ENCODE peak calls at places on chromosome 3, in four cellular contexts. T is H1, O is GM12878, M is HepG2. W is an unnamed sample.

GRCh38 chr3:37174532-37175126 is at the start of gene LRRFIP2:
- DNase-seq in M (no peak), T (no peak), O (peak), W (no peak)

GRCh38 chr3:48425281-48425812 is 4.5 kb downstream of the PLXNB1 start:
- DNase-seq in O (no peak), T (no peak), M (no peak), W (no peak)

GRCh38 chr3:60053518-60054265 is 1003.9 kb upstream of the CFAP20DC start:
- DNase-seq in M (no peak), T (no peak), O (no peak), W (no peak)

GRCh38 chr3:162390891-162391290 is 894.3 kb downstream of the OTOL1 start:
- DNase-seq in M (no peak), T (no peak), O (no peak), W (no peak)

GRCh38 chr3:184629555-184630160 is 68.1 kb downstream of the EPHB3 start:
- DNase-seq in T (peak), O (no peak), M (no peak), W (no peak)

GRCh38 chr3:149004622-149005021 is 13.3 kb downstream of the GYG1 start:
- DNase-seq in O (no peak), T (no peak), M (no peak), W (no peak)

GRCh38 chr3:57556459-57557087 is 499 bp downstream of the PDE12 start:
- DNase-seq in M (no peak), O (no peak), T (peak), W (no peak)

GRCh38 chr3:105349988-105350387 is 16.7 kb upstream of the ALCAM start:
- DNase-seq in T (no peak), M (no peak), O (no peak), W (no peak)

GRCh38 chr3:195446359-195446758 is 3.5 kb upstream of the ACAP2 start:
- DNase-seq in O (no peak), T (no peak), M (no peak), W (no peak)

GRCh38 chr3:36175916-36176461 is 204.3 kb upstream of the STAC start:
- DNase-seq in O (no peak), T (no peak), M (no peak), W (no peak)

GRCh38 chr3:44825264-44825925 is 36.3 kb upstream of the TMEM42 start:
- DNase-seq in M (no peak), O (no peak), T (no peak), W (no peak)

GRCh38 chr3:6578526-6578925 is 282.4 kb upstream of the GRM7 start:
- DNase-seq in M (no peak), T (no peak), O (no peak), W (no peak)

GRCh38 chr3:33886015-33886414 is 87.6 kb downstream of the PDCD6IP start:
- DNase-seq in T (no peak), M (no peak), O (no peak), W (no peak)

GRCh38 chr3:37256447-37256846 is 82.1 kb upstream of the LRRFIP2 start:
- DNase-seq in O (no peak), M (peak), T (no peak), W (no peak)

GRCh38 chr3:46368569-46368968 is 2.2 kb upstream of the CCR5 start:
- DNase-seq in M (no peak), O (peak), T (peak), W (peak)

GRCh38 chr3:29686889-29687592 is 406.2 kb downstream of the RBMS3 start:
- DNase-seq in T (no peak), O (peak), M (no peak), W (no peak)

GRCh38 chr3:129967761-129968160 is 6.8 kb upstream of the TRH start:
- DNase-seq in T (no peak), M (no peak), O (no peak), W (no peak)

GRCh38 chr3:187798531-187799520 is 53.6 kb upstream of the BCL6 start:
- DNase-seq in M (no peak), O (no peak), T (no peak), W (no peak)

GRCh38 chr3:126781889-126782491 is 78.0 kb downstream of the CHCHD6 start:
- DNase-seq in O (no peak), M (no peak), T (no peak), W (no peak)

GRCh38 chr3:119643528-119643927 is 16.9 kb downstream of the POPDC2 start:
- DNase-seq in M (no peak), O (no peak), T (no peak), W (no peak)

GRCh38 chr3:172538368-172539264 is 15.4 kb upstream of the TNFSF10 start:
- DNase-seq in T (no peak), O (no peak), M (no peak), W (no peak)

GRCh38 chr3:99842826-99843589 is 25.3 kb downstream of the CMSS1 start:
- DNase-seq in O (no peak), M (peak), T (no peak), W (no peak)

GRCh38 chr3:23959147-23959900 is 14.2 kb downstream of the NR1D2 start:
- DNase-seq in M (peak), O (no peak), T (no peak), W (no peak)

DNA sequence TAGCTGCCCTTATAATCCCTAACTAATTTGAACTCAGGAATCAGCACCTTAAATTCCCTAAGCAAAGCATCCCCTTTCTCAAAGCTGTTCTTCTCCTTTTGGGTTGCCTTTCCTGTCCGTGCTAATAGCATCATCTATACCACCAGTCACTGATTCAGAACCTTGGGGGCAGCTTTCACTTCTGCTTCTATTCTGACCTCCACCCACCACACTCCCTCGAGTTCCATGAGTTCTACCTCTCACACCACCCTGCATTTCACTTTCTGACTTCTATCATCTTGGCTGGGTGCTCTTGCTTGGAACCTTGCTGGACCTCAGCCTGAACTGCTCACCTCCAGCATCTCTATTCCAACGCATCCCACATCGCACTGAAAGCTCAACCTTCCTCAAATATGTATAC is 55.4 kb upstream of the KCNMB2 start:
- DNase-seq in T (no peak), M (no peak), O (peak), W (no peak)
- H3K4me3 ChIP-seq in T (no peak), M (no peak), O (no peak), W (no peak)

DNA sequence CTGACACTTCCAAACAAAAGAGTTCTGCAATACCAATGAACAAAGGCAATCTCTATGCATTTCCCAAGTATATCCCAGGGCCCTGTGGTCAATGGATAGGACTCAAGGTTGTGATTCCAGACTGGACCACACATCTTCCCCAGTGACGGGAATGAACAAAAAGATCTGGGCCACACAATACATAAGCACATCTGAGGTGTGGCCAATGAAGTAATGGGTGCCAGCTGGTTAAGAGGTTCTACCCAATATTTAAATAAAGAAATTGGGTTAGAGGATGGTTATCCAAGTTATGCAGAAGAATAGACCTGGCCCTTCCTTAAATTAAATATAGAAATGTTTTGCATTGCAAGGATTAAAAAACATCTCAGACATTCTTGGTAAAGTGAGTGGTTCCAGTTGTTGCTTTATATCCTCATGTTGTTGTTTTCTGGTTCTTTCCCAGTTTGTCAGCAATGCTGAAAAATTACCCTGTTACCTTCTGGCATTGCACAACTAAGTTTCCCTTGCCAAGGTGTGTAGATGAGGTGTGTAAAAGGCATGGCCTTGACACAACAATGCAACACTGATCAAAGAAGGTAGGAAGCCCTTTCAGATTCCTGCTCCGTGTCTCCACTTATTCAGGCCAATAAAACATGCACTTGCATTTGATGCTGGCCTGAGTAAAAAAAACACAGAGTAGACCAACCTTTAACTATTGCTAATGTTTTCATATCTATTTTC is 86.5 kb downstream of the PRICKLE2 start:
- DNase-seq in T (no peak), M (no peak), O (no peak), W (no peak)
- TF ChIP-seq SUZ12 in T (no peak), M (no peak), O (no peak), W (no peak)

GRCh38 chr3:191543018-191543417 is 82.1 kb downstream of the PYDC2 start:
- DNase-seq in O (no peak), M (no peak), T (no peak), W (no peak)
- H3K4me3 ChIP-seq in O (no peak), M (no peak), T (no peak), W (no peak)

GRCh38 chr3:39810647-39811161 is 1.3 kb downstream of the MYRIP start:
- DNase-seq in M (no peak), T (no peak), O (no peak), W (no peak)
- TF ChIP-seq SUZ12 in M (no peak), T (peak), O (no peak), W (no peak)

GRCh38 chr3:56375654-56376053 is 92.6 kb downstream of the ERC2 start:
- DNase-seq in M (no peak), T (no peak), O (no peak), W (no peak)

GRCh38 chr3:56383092-56383491 is 85.2 kb downstream of the ERC2 start:
- DNase-seq in O (no peak), T (no peak), M (no peak), W (no peak)

GRCh38 chr3:56379723-56380287 is 88.5 kb downstream of the ERC2 start:
- DNase-seq in T (no peak), M (no peak), O (no peak), W (no peak)
- H3K4me3 ChIP-seq in T (no peak), M (no peak), O (no peak), W (no peak)